ENCODE peak calls at places on chromosomes 7 and 10, in six cellular contexts. I, C, F, R, W and G are unnamed samples.
A peak's percentile ranks its signal among the peaks of the same experiment; 100 is the strongest.

GRCh38 chr10:52353960-52354394 is 39.9 kb downstream of the DKK1 start:
- DNase-seq in I (no peak), C (no peak), F (peak; percentile 73), R (no peak), W (no peak), G (no peak)

GRCh38 chr10:123687758-123688157 is 21.6 kb downstream of the GPR26 start:
- DNase-seq in I (no peak), C (no peak), F (no peak), R (no peak), W (peak; percentile 9), G (no peak)

GRCh38 chr7:98514211-98515150 is 102.6 kb upstream of the NPTX2 start:
- DNase-seq in I (no peak), C (no peak), F (no peak), R (peak; percentile 54), W (peak; percentile 34), G (no peak)

GRCh38 chr7:80666376-80666775 is 27.9 kb downstream of the CD36 start:
- DNase-seq in I (no peak), C (no peak), F (no peak), R (no peak), W (no peak), G (no peak)

GRCh38 chr10:19728376-19728775 is 87.9 kb upstream of the PLXDC2 start:
- DNase-seq in I (no peak), C (no peak), F (no peak), R (no peak), W (peak; percentile 30), G (peak; percentile 10)

GRCh38 chr7:76278540-76278939 is 23.9 kb upstream of the HSPB1 start:
- DNase-seq in I (no peak), C (no peak), F (no peak), R (no peak), W (peak; percentile 52), G (no peak)

GRCh38 chr10:87618470-87619423 is 40.9 kb upstream of the PAPSS2 start:
- DNase-seq in I (no peak), C (no peak), F (peak; percentile 9), R (no peak), W (no peak), G (peak; percentile 63)

GRCh38 chr10:96964131-96964530 is 132.0 kb downstream of the LCOR start:
- DNase-seq in I (no peak), C (no peak), F (no peak), R (no peak), W (no peak), G (no peak)

GRCh38 chr7:131467788-131468187 is 88.6 kb downstream of the PODXL start:
- DNase-seq in I (no peak), C (no peak), F (no peak), R (no peak), W (no peak), G (no peak)

GRCh38 chr10:51117794-51118193 is 43.5 kb downstream of the PRKG1 start:
- DNase-seq in I (no peak), C (no peak), F (peak; percentile 70), R (no peak), W (no peak), G (no peak)

GRCh38 chr10:19811517-19811916 is 4.7 kb upstream of the PLXDC2 start:
- DNase-seq in I (no peak), C (no peak), F (peak; percentile 33), R (no peak), W (no peak), G (no peak)

GRCh38 chr7:151078233-151079040 is 2.2 kb downstream of the FASTK start:
- DNase-seq in I (no peak), C (no peak), F (no peak), R (peak; percentile 80), W (peak; percentile 73), G (no peak)

GRCh38 chr10:101564490-101564991 is 23.5 kb downstream of the POLL start:
- DNase-seq in I (no peak), C (no peak), F (no peak), R (no peak), W (no peak), G (no peak)

GRCh38 chr10:31741473-31741872 is 187.2 kb downstream of the ARHGAP12 start:
- DNase-seq in I (no peak), C (no peak), F (no peak), R (no peak), W (no peak), G (no peak)

GRCh38 chr7:148856035-148856881 is 27.8 kb downstream of the EZH2 start:
- DNase-seq in I (no peak), C (no peak), F (peak; percentile 28), R (no peak), W (peak; percentile 78), G (peak; percentile 54)

GRCh38 chr7:99311702-99312101 is 14.0 kb upstream of the ARPC1A start:
- DNase-seq in I (no peak), C (no peak), F (no peak), R (no peak), W (no peak), G (no peak)

GRCh38 chr7:12287886-12288285 is 76.8 kb downstream of the TMEM106B start:
- DNase-seq in I (no peak), C (no peak), F (no peak), R (no peak), W (no peak), G (no peak)

GRCh38 chr10:98425511-98426352 is 10.8 kb upstream of the PYROXD2 start:
- DNase-seq in I (no peak), C (no peak), F (peak; percentile 26), R (no peak), W (peak; percentile 62), G (peak; percentile 56)

GRCh38 chr10:102310356-102311024 is 65.2 kb downstream of the GBF1 start:
- DNase-seq in I (no peak), C (peak; percentile 26), F (peak; percentile 66), R (no peak), W (no peak), G (no peak)

GRCh38 chr10:13637303-13637856 is 50.6 kb downstream of the PRPF18 start:
- DNase-seq in I (no peak), C (no peak), F (no peak), R (no peak), W (no peak), G (no peak)

DNA sequence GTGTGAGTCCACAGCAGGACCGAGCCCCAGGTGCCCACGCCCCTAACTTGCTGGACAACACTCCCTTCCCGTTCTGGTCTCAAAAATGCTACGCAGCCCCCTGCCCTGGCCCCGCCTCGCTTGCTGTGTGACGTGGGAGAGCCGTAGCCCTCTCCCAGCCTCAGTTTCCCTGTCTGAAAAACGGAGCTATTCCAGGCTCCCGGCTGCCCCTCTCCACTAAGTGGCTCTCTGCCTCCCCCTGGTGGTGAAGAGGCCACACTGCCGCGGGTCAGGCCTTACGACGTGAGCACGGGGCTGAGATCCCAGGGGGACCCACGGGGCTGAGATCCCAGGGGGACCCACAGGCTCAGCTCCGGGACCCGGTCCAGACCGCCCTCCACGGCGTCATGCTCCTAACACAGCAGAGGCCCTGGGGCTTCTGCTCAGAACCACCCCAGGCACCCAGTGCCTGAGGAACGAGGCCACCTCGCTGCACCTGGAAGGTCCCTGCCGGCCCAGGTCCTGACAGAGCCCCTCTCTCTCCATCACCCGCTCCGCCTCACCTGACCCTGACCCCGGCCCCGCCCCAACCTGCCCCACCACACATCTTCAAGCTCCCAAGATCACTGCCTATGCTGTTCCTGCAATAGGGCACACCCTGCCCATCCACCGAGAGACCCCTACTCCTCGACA is 26.7 kb downstream of the MICALL2 start:
- DNase-seq in I (peak; percentile 68), C (no peak), F (peak; percentile 27), R (peak; percentile 94), W (peak; percentile 82), G (peak; percentile 76)
- TF ChIP-seq POLR2A in I (no peak), C (no peak), F (no peak), R (no peak), W (peak; percentile 36), G (no peak)

DNA sequence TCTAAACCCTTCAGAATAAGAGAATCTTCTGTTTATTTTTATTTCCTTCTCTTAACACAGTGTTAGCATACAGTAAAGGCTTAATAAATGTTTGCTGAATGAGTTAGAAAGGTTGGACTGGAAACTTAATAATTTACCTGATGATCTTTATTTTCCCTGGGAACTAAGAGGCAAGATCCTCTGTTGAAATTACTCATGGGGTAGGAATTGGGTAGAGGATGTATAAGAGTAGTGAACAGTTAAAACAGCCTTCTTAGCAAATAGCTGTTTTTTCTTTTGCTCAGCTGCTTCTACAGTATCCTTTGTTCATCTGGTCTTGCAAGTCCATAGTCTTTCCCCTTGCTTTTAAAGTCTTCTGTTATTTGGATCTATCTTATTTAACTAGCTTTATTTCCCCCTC is 80.0 kb downstream of the AKAP9 start:
- DNase-seq in I (no peak), C (no peak), F (peak; percentile 63), R (no peak), W (no peak), G (no peak)
- TF ChIP-seq CTCF in I (no peak), C (no peak), F (no peak), R (no peak), W (no peak), G (no peak)

DNA sequence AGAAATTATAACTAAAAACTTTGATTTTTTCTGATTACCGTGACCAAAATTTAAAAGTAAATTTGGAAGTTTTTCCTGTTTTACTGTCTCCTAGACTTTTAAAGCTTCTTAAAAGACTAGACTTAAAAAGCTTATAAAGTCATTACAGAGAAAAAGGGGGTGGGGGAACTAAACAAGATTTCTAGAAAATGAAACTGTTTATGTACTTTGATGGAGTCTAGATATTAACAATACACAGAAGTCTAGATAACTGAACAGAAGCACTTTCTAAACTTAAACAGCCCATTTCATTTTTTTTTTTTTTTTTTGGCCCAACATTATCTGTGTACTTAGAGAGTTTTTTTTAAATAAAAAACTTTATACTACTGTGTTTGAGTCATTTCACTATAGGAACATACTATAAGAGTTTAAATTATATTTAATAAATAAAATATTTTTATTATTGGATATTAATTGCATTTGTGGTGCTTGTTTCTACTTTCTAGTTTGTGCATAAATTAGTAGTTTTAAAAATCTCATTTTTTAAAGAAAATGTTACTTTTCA is 98.5 kb downstream of the PHTF2 start:
- DNase-seq in I (no peak), C (no peak), F (no peak), R (no peak), W (no peak), G (no peak)
- TF ChIP-seq POLR2A in I (no peak), C (no peak), F (no peak), R (no peak), W (no peak), G (no peak)

GRCh38 chr10:22622242-22622806 is 92.1 kb downstream of the PIP4K2A start:
- DNase-seq in I (no peak), C (no peak), F (no peak), R (no peak), W (no peak), G (no peak)
- TF ChIP-seq CTCF in I (no peak), C (no peak), F (no peak), R (no peak), W (no peak), G (no peak)

GRCh38 chr10:62373995-62374861 is at the start of gene ZNF365:
- DNase-seq in I (peak; percentile 35), C (no peak), F (peak; percentile 47), R (peak; percentile 79), W (no peak), G (no peak)
- TF ChIP-seq POLR2A in I (no peak), C (no peak), F (no peak), R (no peak), W (no peak), G (no peak)